ENCODE peak calls at places on chromosomes 1 and 21, in six cellular contexts. W is HTR-8/SVneo; P is lung microvascular endothelial cell; V is stimulated activated CD4-positive, alpha-beta T cell treated with anti-CD3 and anti-CD28 coated beads, Interleukin-1b, Interleukin-23, amount 100 ng/mL, for 4 hours; L is nucleus accumbens; G is PC-9. D is an unnamed sample.

GRCh38 chr1:201893431-201893830 is 4.7 kb downstream of the SHISA4 start:
- DNase-seq in L (no peak), W (no peak), V (no peak), P (no peak), G (no peak), D (no peak)

GRCh38 chr1:21625390-21626190 is 43.6 kb downstream of the RAP1GAP start:
- DNase-seq in W (no peak), P (no peak), L (no peak), G (no peak), V (no peak), D (no peak)

GRCh38 chr21:31752967-31753366 is 21.0 kb upstream of the SCAF4 start:
- DNase-seq in L (no peak), W (no peak), G (no peak), V (no peak), P (no peak), D (peak)

GRCh38 chr1:75053207-75053606 is 81.0 kb upstream of the LHX8 start:
- DNase-seq in G (no peak), L (no peak), W (no peak), V (no peak), P (peak), D (peak)

GRCh38 chr1:114828251-114828650 is 26.4 kb upstream of the SYCP1 start:
- DNase-seq in P (no peak), W (no peak), V (no peak), G (no peak), L (no peak), D (peak)

GRCh38 chr1:71081697-71082080 is 854 bp upstream of the ZRANB2 start:
- DNase-seq in G (no peak), L (no peak), W (no peak), V (no peak), P (no peak), D (peak)

GRCh38 chr21:38297193-38297592 is 40.4 kb downstream of the KCNJ15 start:
- DNase-seq in P (peak), L (no peak), V (no peak), G (no peak), W (no peak), D (no peak)

GRCh38 chr1:28830814-28831213 is 18.8 kb downstream of the OPRD1 start:
- DNase-seq in P (no peak), L (no peak), W (no peak), V (no peak), G (no peak), D (no peak)

GRCh38 chr21:44520326-44521300 is 19.4 kb downstream of the KRTAP10-1 start:
- DNase-seq in W (no peak), G (no peak), V (no peak), P (no peak), L (no peak), D (no peak)

GRCh38 chr1:30868833-30869435 is 39.6 kb downstream of the SDC3 start:
- DNase-seq in L (no peak), V (no peak), P (no peak), W (no peak), G (no peak), D (no peak)

GRCh38 chr1:240941706-240942370 is 329.9 kb upstream of the GREM2 start:
- DNase-seq in W (no peak), P (no peak), V (no peak), G (no peak), L (no peak), D (no peak)

D was measured in Caki2.